ENCODE peak calls at places on chromosome 3, in nine cellular contexts. W is stromal cell of bone marrow; Z is neural crest cell; H is naive thymus-derived CD4-positive, alpha-beta T cell; C is GM20000; E is upper lobe of right lung; U is effector CD8-positive, alpha-beta T cell; D is stimulated activated naive CD8-positive, alpha-beta T cell treated with anti-CD3 and anti-CD28 coated beads, Interleukin-15, Interleukin-2, amounts not matched to agents 100 U/mL and 50 U/mL, for 24 hours; L is activated B cell treated with CpG ODN at 0.5 μM for 24 hours. S is an unnamed sample.

GRCh38 chr3:178308696-178309278 is 227.4 kb upstream of the KCNMB2 start:
- DNase-seq in W (no peak), Z (no peak), H (no peak), C (no peak), E (no peak), U (no peak), D (no peak), L (no peak), S (no peak)

GRCh38 chr3:126191246-126191645 is 10.9 kb upstream of the ALDH1L1 start:
- DNase-seq in W (no peak), Z (no peak), H (no peak), C (no peak), E (no peak), U (no peak), D (no peak), L (no peak), S (no peak)

GRCh38 chr3:195224156-195224979 is 46.6 kb downstream of the XXYLT1 start:
- DNase-seq in W (no peak), Z (no peak), H (no peak), C (no peak), E (peak), U (no peak), D (no peak), L (peak), S (no peak)

GRCh38 chr3:23807161-23808015 is 1.6 kb downstream of the UBE2E1 start:
- DNase-seq in W (peak), Z (no peak), H (no peak), C (peak), E (no peak), U (no peak), D (no peak), L (no peak), S (no peak)

GRCh38 chr3:45795882-45796765 is at the start of gene SLC6A20:
- DNase-seq in W (no peak), Z (peak), H (no peak), C (peak), E (peak), U (no peak), D (peak), L (peak), S (no peak)

GRCh38 chr3:99702953-99703352 is 64.6 kb downstream of the COL8A1 start:
- DNase-seq in W (no peak), Z (no peak), H (no peak), C (no peak), E (no peak), U (no peak), D (no peak), L (no peak), S (no peak)

GRCh38 chr3:115154611-115155010 is 7.5 kb upstream of the ZBTB20 start:
- DNase-seq in W (no peak), Z (no peak), H (no peak), C (no peak), E (no peak), U (no peak), D (no peak), L (no peak), S (no peak)

GRCh38 chr3:99330281-99330680 is 308.1 kb upstream of the COL8A1 start:
- DNase-seq in W (no peak), Z (no peak), H (no peak), C (no peak), E (no peak), U (no peak), D (no peak), L (no peak), S (peak)

GRCh38 chr3:170178631-170179030 is 2.9 kb downstream of the PHC3 start:
- DNase-seq in W (no peak), Z (no peak), H (no peak), C (no peak), E (no peak), U (peak), D (peak), L (no peak), S (no peak)

GRCh38 chr3:60555704-60556340 is 695.4 kb downstream of the FHIT start:
- DNase-seq in W (no peak), Z (no peak), H (no peak), C (peak), E (no peak), U (no peak), D (no peak), L (no peak), S (no peak)

GRCh38 chr3:76097588-76097975 is 312.2 kb upstream of the ZNF717 start:
- DNase-seq in W (no peak), Z (no peak), H (no peak), C (no peak), E (no peak), U (no peak), D (no peak), L (no peak), S (no peak)

GRCh38 chr3:84958495-84959469 is at the start of gene CADM2:
- DNase-seq in W (peak), Z (peak), H (peak), C (peak), E (peak), U (peak), D (peak), L (peak), S (no peak)

GRCh38 chr3:61830111-61830400 is 268.7 kb downstream of the PTPRG start:
- DNase-seq in W (no peak), Z (no peak), H (no peak), C (no peak), E (no peak), U (no peak), D (no peak), L (no peak), S (no peak)

GRCh38 chr3:126101521-126101982 is 17.6 kb upstream of the SLC41A3 start:
- DNase-seq in W (no peak), Z (no peak), H (no peak), C (no peak), E (no peak), U (no peak), D (no peak), L (no peak), S (no peak)

GRCh38 chr3:197302696-197303341 is 4.4 kb upstream of the DLG1 start:
- DNase-seq in W (peak), Z (no peak), H (no peak), C (no peak), E (no peak), U (no peak), D (no peak), L (no peak), S (no peak)

GRCh38 chr3:81302045-81302444 is 459.4 kb downstream of the GBE1 start:
- DNase-seq in W (peak), Z (peak), H (no peak), C (peak), E (no peak), U (no peak), D (peak), L (no peak), S (no peak)

GRCh38 chr3:142337994-142338393 is 109.8 kb downstream of the XRN1 start:
- DNase-seq in W (no peak), Z (no peak), H (no peak), C (no peak), E (no peak), U (no peak), D (no peak), L (no peak), S (no peak)

S was measured in CMK.